ENCODE peak calls at places on chromosomes 5 and 9, in six cellular contexts. One of them, this sample, is unnamed.

GRCh38 chr5:120101771-120102170 is 362.3 kb upstream of the PRR16 start:
- DNase-seq in K562: no peak
- DNase-seq in A549: no peak
- DNase-seq in endothelial cell of umbilical vein: no peak
- DNase-seq in GM12878: no peak
- DNase-seq in HepG2: no peak
- DNase-seq in this sample: no peak

GRCh38 chr5:76582252-76583162 is 40.7 kb downstream of the F2RL2 start:
- DNase-seq in A549: no peak
- DNase-seq in GM12878: peak
- DNase-seq in HepG2: no peak
- DNase-seq in K562: no peak
- DNase-seq in endothelial cell of umbilical vein: no peak
- DNase-seq in this sample: peak

GRCh38 chr5:172648008-172648359 is 6.9 kb downstream of the NEURL1B start:
- DNase-seq in A549: no peak
- DNase-seq in endothelial cell of umbilical vein: no peak
- DNase-seq in GM12878: no peak
- DNase-seq in HepG2: no peak
- DNase-seq in K562: no peak
- DNase-seq in this sample: peak

GRCh38 chr5:37417347-37417746 is 38.2 kb downstream of the WDR70 start:
- DNase-seq in GM12878: no peak
- DNase-seq in K562: no peak
- DNase-seq in A549: no peak
- DNase-seq in HepG2: no peak
- DNase-seq in endothelial cell of umbilical vein: no peak
- DNase-seq in this sample: no peak

GRCh38 chr9:97038909-97039781 is at the start of gene CTSV:
- DNase-seq in endothelial cell of umbilical vein: peak
- DNase-seq in K562: peak
- DNase-seq in A549: peak
- DNase-seq in HepG2: peak
- DNase-seq in GM12878: peak
- DNase-seq in this sample: peak

GRCh38 chr9:16405421-16405820 is 465.0 kb downstream of the BNC2 start:
- DNase-seq in GM12878: no peak
- DNase-seq in HepG2: no peak
- DNase-seq in A549: no peak
- DNase-seq in K562: no peak
- DNase-seq in endothelial cell of umbilical vein: no peak
- DNase-seq in this sample: no peak

GRCh38 chr9:127878001-127878651 is 651 bp upstream of the AK1 start:
- DNase-seq in A549: no peak
- DNase-seq in GM12878: no peak
- DNase-seq in endothelial cell of umbilical vein: no peak
- DNase-seq in K562: peak
- DNase-seq in HepG2: no peak
- DNase-seq in this sample: no peak

GRCh38 chr5:98602534-98603112 is 170.8 kb upstream of the RGMB start:
- DNase-seq in HepG2: no peak
- DNase-seq in A549: no peak
- DNase-seq in endothelial cell of umbilical vein: no peak
- DNase-seq in GM12878: no peak
- DNase-seq in K562: no peak
- DNase-seq in this sample: no peak

GRCh38 chr5:174340221-174340620 is 294.7 kb downstream of the NSG2 start:
- DNase-seq in K562: no peak
- DNase-seq in A549: no peak
- DNase-seq in endothelial cell of umbilical vein: no peak
- DNase-seq in GM12878: no peak
- DNase-seq in HepG2: no peak
- DNase-seq in this sample: no peak

GRCh38 chr5:77262685-77263084 is 52.2 kb downstream of the PDE8B start:
- DNase-seq in GM12878: no peak
- DNase-seq in endothelial cell of umbilical vein: no peak
- DNase-seq in K562: no peak
- DNase-seq in HepG2: no peak
- DNase-seq in A549: no peak
- DNase-seq in this sample: no peak

GRCh38 chr5:79229357-79230174 is 6.4 kb upstream of the JMY start:
- DNase-seq in GM12878: peak
- DNase-seq in K562: no peak
- DNase-seq in endothelial cell of umbilical vein: no peak
- DNase-seq in A549: no peak
- DNase-seq in HepG2: no peak
- DNase-seq in this sample: no peak

GRCh38 chr9:135342206-135343130 is 137.1 kb upstream of the PPP1R26 start:
- DNase-seq in A549: no peak
- DNase-seq in K562: no peak
- DNase-seq in HepG2: no peak
- DNase-seq in endothelial cell of umbilical vein: no peak
- DNase-seq in GM12878: no peak
- DNase-seq in this sample: no peak

GRCh38 chr5:16574789-16575785 is 41.7 kb downstream of the RETREG1 start:
- DNase-seq in endothelial cell of umbilical vein: no peak
- DNase-seq in A549: no peak
- DNase-seq in GM12878: no peak
- DNase-seq in HepG2: no peak
- DNase-seq in K562: no peak
- DNase-seq in this sample: no peak

GRCh38 chr9:93686127-93686879 is 109.9 kb downstream of the PHF2 start:
- DNase-seq in endothelial cell of umbilical vein: no peak
- DNase-seq in HepG2: no peak
- DNase-seq in GM12878: no peak
- DNase-seq in A549: no peak
- DNase-seq in K562: peak
- DNase-seq in this sample: no peak

GRCh38 chr5:1244255-1244654 is 19.1 kb downstream of the SLC6A18 start:
- DNase-seq in A549: no peak
- DNase-seq in GM12878: no peak
- DNase-seq in K562: no peak
- DNase-seq in endothelial cell of umbilical vein: no peak
- DNase-seq in HepG2: no peak
- DNase-seq in this sample: no peak

GRCh38 chr9:128419061-128419925 is 1.4 kb upstream of the CERCAM start:
- DNase-seq in endothelial cell of umbilical vein: no peak
- DNase-seq in GM12878: no peak
- DNase-seq in A549: no peak
- DNase-seq in K562: no peak
- DNase-seq in HepG2: no peak
- DNase-seq in this sample: no peak

GRCh38 chr9:26566141-26566540 is 326.5 kb downstream of the CAAP1 start:
- DNase-seq in HepG2: no peak
- DNase-seq in K562: no peak
- DNase-seq in endothelial cell of umbilical vein: no peak
- DNase-seq in GM12878: no peak
- DNase-seq in A549: no peak
- DNase-seq in this sample: no peak

GRCh38 chr5:111857633-111858032 is 100.6 kb upstream of the NREP start:
- DNase-seq in endothelial cell of umbilical vein: no peak
- DNase-seq in A549: no peak
- DNase-seq in K562: no peak
- DNase-seq in HepG2: no peak
- DNase-seq in GM12878: no peak
- DNase-seq in this sample: no peak

GRCh38 chr9:92142329-92142728 is 27.1 kb upstream of the SPTLC1 start:
- DNase-seq in K562: no peak
- DNase-seq in A549: no peak
- DNase-seq in endothelial cell of umbilical vein: no peak
- DNase-seq in GM12878: no peak
- DNase-seq in HepG2: no peak
- DNase-seq in this sample: no peak

GRCh38 chr9:75134495-75134894 is 46.2 kb downstream of the OSTF1 start:
- DNase-seq in A549: no peak
- DNase-seq in GM12878: no peak
- DNase-seq in HepG2: no peak
- DNase-seq in K562: no peak
- DNase-seq in endothelial cell of umbilical vein: no peak
- DNase-seq in this sample: no peak

GRCh38 chr5:62256161-62257017 is 49.6 kb upstream of the KIF2A start:
- DNase-seq in K562: peak
- DNase-seq in HepG2: no peak
- DNase-seq in GM12878: no peak
- DNase-seq in endothelial cell of umbilical vein: peak
- DNase-seq in A549: no peak
- DNase-seq in this sample: no peak

GRCh38 chr5:63794979-63795378 is 167.3 kb downstream of the HTR1A start:
- DNase-seq in GM12878: no peak
- DNase-seq in endothelial cell of umbilical vein: no peak
- DNase-seq in K562: no peak
- DNase-seq in HepG2: no peak
- DNase-seq in A549: no peak
- DNase-seq in this sample: no peak

GRCh38 chr5:55868846-55869245 is 17.7 kb downstream of the IL31RA start:
- DNase-seq in A549: peak
- DNase-seq in K562: peak
- DNase-seq in HepG2: peak
- DNase-seq in GM12878: no peak
- DNase-seq in endothelial cell of umbilical vein: peak
- DNase-seq in this sample: peak

GRCh38 chr5:141680178-141680577 is 1.9 kb downstream of the ARAP3 start:
- DNase-seq in K562: no peak
- DNase-seq in HepG2: no peak
- DNase-seq in endothelial cell of umbilical vein: no peak
- DNase-seq in A549: no peak
- DNase-seq in GM12878: no peak
- DNase-seq in this sample: no peak

GRCh38 chr5:52457808-52458207 is 329.9 kb upstream of the ITGA1 start:
- DNase-seq in HepG2: no peak
- DNase-seq in endothelial cell of umbilical vein: no peak
- DNase-seq in A549: no peak
- DNase-seq in K562: no peak
- DNase-seq in GM12878: no peak
- DNase-seq in this sample: no peak

GRCh38 chr9:134268308-134268724 is 57.9 kb upstream of the RXRA start:
- DNase-seq in endothelial cell of umbilical vein: no peak
- DNase-seq in K562: no peak
- DNase-seq in A549: no peak
- DNase-seq in GM12878: peak
- DNase-seq in HepG2: peak
- DNase-seq in this sample: peak

GRCh38 chr5:169200086-169200778 is 100.7 kb downstream of the SLIT3 start:
- DNase-seq in GM12878: no peak
- DNase-seq in K562: no peak
- DNase-seq in endothelial cell of umbilical vein: no peak
- DNase-seq in HepG2: no peak
- DNase-seq in A549: no peak
- DNase-seq in this sample: no peak
- TF ChIP-seq POLR2A in GM12878: no peak
- TF ChIP-seq POLR2A in K562: no peak
- TF ChIP-seq POLR2A in endothelial cell of umbilical vein: no peak
- TF ChIP-seq POLR2A in HepG2: no peak
- TF ChIP-seq POLR2A in A549: no peak
- TF ChIP-seq POLR2A in this sample: no peak

GRCh38 chr9:129777769-129778130 is 24.9 kb upstream of the PTGES start:
- DNase-seq in HepG2: no peak
- DNase-seq in endothelial cell of umbilical vein: no peak
- DNase-seq in A549: no peak
- DNase-seq in GM12878: no peak
- DNase-seq in K562: no peak
- DNase-seq in this sample: no peak

GRCh38 chr9:129778469-129778868 is 24.5 kb upstream of the TOR1B start:
- DNase-seq in A549: no peak
- DNase-seq in endothelial cell of umbilical vein: no peak
- DNase-seq in GM12878: no peak
- DNase-seq in HepG2: no peak
- DNase-seq in K562: no peak
- DNase-seq in this sample: no peak

GRCh38 chr9:129776566-129776937 is 23.7 kb upstream of the PTGES start:
- DNase-seq in A549: no peak
- DNase-seq in endothelial cell of umbilical vein: no peak
- DNase-seq in K562: no peak
- DNase-seq in GM12878: no peak
- DNase-seq in HepG2: no peak
- DNase-seq in this sample: peak

GRCh38 chr9:129775443-129775842 is 22.6 kb upstream of the PTGES start:
- DNase-seq in HepG2: no peak
- DNase-seq in GM12878: no peak
- DNase-seq in endothelial cell of umbilical vein: no peak
- DNase-seq in K562: no peak
- DNase-seq in A549: no peak
- DNase-seq in this sample: peak

DNA sequence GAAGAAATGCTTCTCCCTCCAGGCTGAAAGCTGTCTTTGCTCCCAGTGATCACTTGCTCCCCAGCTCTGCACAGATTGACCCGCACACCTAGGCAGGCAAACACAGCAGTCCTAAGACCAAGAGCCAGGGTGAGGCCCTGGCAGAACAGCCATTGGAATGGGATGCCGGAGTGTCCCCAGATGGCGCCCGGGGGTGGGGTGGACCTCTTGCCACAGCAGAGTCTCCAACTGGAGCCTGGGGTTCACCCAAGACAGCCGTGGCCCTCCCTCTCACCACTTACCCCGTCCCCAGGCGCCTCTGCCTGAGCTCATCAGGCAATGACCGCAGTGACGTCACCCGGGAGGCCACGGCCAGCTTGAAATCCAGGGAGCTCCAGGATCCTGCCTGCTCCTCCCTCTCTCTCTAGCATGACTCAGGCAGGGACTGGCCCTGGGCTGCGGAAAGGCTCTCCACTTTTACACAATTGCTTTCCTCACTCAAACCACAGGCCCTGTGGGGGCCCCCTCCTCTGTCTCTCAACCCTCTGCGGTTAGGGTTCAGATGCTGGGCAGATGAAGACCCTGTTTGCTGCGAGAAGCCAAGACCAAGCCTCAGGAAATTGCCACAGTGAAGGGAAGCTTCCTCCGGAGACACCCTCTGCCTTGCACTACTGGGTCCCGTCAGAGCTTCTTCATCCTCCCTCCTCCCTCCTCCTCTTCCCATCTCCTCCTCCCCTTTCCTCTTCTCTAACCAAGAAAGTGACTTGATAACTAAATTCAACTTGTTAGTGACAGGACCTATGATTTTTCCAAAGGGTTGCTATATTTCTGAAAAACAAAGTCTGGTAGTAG is 24.3 kb upstream of the PTGES start:
- DNase-seq in HepG2: peak
- DNase-seq in GM12878: no peak
- DNase-seq in endothelial cell of umbilical vein: peak
- DNase-seq in A549: peak
- DNase-seq in K562: peak
- DNase-seq in this sample: peak
- H3K4me3 ChIP-seq in HepG2: no peak
- H3K4me3 ChIP-seq in GM12878: no peak
- H3K4me3 ChIP-seq in endothelial cell of umbilical vein: no peak
- H3K4me3 ChIP-seq in A549: peak
- H3K4me3 ChIP-seq in K562: peak
- H3K4me3 ChIP-seq in this sample: no peak

GRCh38 chr9:42378418-42378815 is 195.0 kb downstream of the SPATA31A6 start:
- DNase-seq in GM12878: no peak
- DNase-seq in endothelial cell of umbilical vein: no peak
- DNase-seq in K562: no peak
- DNase-seq in HepG2: no peak
- DNase-seq in A549: no peak
- DNase-seq in this sample: no peak
- TF ChIP-seq MYC in GM12878: no peak
- TF ChIP-seq MYC in endothelial cell of umbilical vein: no peak
- TF ChIP-seq MYC in K562: no peak
- TF ChIP-seq MYC in HepG2: no peak
- TF ChIP-seq MYC in A549: no peak
- TF ChIP-seq MYC in this sample: no peak

GRCh38 chr5:102625446-102625845 is 126.6 kb upstream of the SLCO6A1 start:
- DNase-seq in A549: no peak
- DNase-seq in endothelial cell of umbilical vein: no peak
- DNase-seq in GM12878: no peak
- DNase-seq in HepG2: no peak
- DNase-seq in K562: no peak
- DNase-seq in this sample: no peak
- TF ChIP-seq POLR2A in A549: no peak
- TF ChIP-seq POLR2A in endothelial cell of umbilical vein: no peak
- TF ChIP-seq POLR2A in GM12878: no peak
- TF ChIP-seq POLR2A in HepG2: no peak
- TF ChIP-seq POLR2A in K562: no peak
- TF ChIP-seq POLR2A in this sample: no peak